ENCODE peak calls at places on chromosomes 2 and 18, in ten cellular contexts. N is uterus, E is IMR-90, R is erythroblast, X is body of pancreas, M is H54, H is vagina, S is testis, C is Peyer's patch, T is HCT116. K is an unnamed sample.

GRCh38 chr18:50721006-50721405 is 98.8 kb downstream of the MRO start:
- DNase-seq in S (no peak), T (no peak), N (no peak), M (no peak), E (no peak), X (no peak), R (no peak), H (no peak), C (no peak), K (no peak)

GRCh38 chr18:6221602-6222014 is 193.1 kb downstream of the L3MBTL4 start:
- DNase-seq in M (no peak), S (no peak), N (no peak), H (no peak), X (no peak), C (no peak), R (no peak), T (no peak), E (no peak), K (no peak)

GRCh38 chr2:58239243-58239642 is 1.9 kb downstream of the FANCL start:
- DNase-seq in R (no peak), E (no peak), S (no peak), X (no peak), C (no peak), T (no peak), N (no peak), H (no peak), M (no peak), K (no peak)

GRCh38 chr2:191061381-191061982 is 47.5 kb upstream of the STAT1 start:
- DNase-seq in R (no peak), C (no peak), N (no peak), H (no peak), S (no peak), X (no peak), M (no peak), T (no peak), E (no peak), K (no peak)

GRCh38 chr18:48924621-48925601 is 25.9 kb downstream of the SMAD7 start:
- DNase-seq in N (no peak), S (peak; percentile 55), E (no peak), C (no peak), H (no peak), R (no peak), X (no peak), M (no peak), T (no peak), K (no peak)

GRCh38 chr2:226652983-226653765 is 146.4 kb downstream of the IRS1 start:
- DNase-seq in T (no peak), C (no peak), X (no peak), H (no peak), S (no peak), E (peak; percentile 42), N (no peak), M (no peak), R (no peak), K (no peak)

GRCh38 chr2:40160730-40161129 is 291.2 kb downstream of the SLC8A1 start:
- DNase-seq in R (no peak), C (no peak), H (no peak), T (no peak), S (no peak), M (no peak), N (no peak), E (peak; percentile 45), X (no peak), K (no peak)

GRCh38 chr18:23828426-23828825 is 139.2 kb downstream of the LAMA3 start:
- DNase-seq in T (peak; percentile 67), X (no peak), C (no peak), S (no peak), R (no peak), M (peak; percentile 31), E (peak; percentile 68), N (no peak), H (peak; percentile 44), K (no peak)

GRCh38 chr2:89763254-89763580 is 1071.7 kb downstream of the RPIA start:
- DNase-seq in E (no peak), R (no peak), N (peak; percentile 19), M (no peak), H (no peak), X (no peak), S (no peak), C (no peak), T (no peak), K (peak; percentile 87)

GRCh38 chr18:37565985-37566478 is 434 bp upstream of the CELF4 start:
- DNase-seq in H (no peak), T (no peak), C (no peak), R (no peak), X (peak; percentile 59), N (no peak), S (peak; percentile 82), M (peak; percentile 39), E (peak; percentile 5), K (no peak)

GRCh38 chr18:79528846-79529245 is 133.1 kb downstream of the NFATC1 start:
- DNase-seq in S (peak; percentile 83), X (peak; percentile 69), T (peak; percentile 21), E (peak; percentile 64), H (no peak), R (peak; percentile 79), C (peak; percentile 74), N (peak; percentile 73), M (peak; percentile 25), K (no peak)

GRCh38 chr18:7224198-7224597 is 6.7 kb upstream of the LRRC30 start:
- DNase-seq in S (no peak), M (no peak), C (no peak), N (no peak), E (no peak), T (no peak), R (no peak), X (no peak), H (no peak), K (no peak)

GRCh38 chr2:74984947-74985637 is 26.6 kb downstream of the POLE4 start:
- DNase-seq in E (no peak), S (no peak), R (no peak), T (no peak), X (no peak), H (no peak), C (no peak), M (no peak), N (no peak), K (no peak)

GRCh38 chr2:233037078-233037477 is 4.6 kb downstream of the NEU2 start:
- DNase-seq in N (no peak), T (no peak), S (no peak), C (no peak), X (no peak), M (no peak), R (no peak), H (no peak), E (peak; percentile 42), K (no peak)

GRCh38 chr2:97713296-97714083 is at the start of gene ZAP70:
- DNase-seq in M (no peak), T (no peak), C (peak; percentile 55), R (no peak), E (no peak), S (no peak), X (no peak), H (no peak), N (no peak), K (no peak)

GRCh38 chr18:22172594-22173049 is 3.2 kb downstream of the GATA6 start:
- DNase-seq in S (peak; percentile 56), N (no peak), R (no peak), E (no peak), H (no peak), M (no peak), X (peak; percentile 50), T (no peak), C (no peak), K (no peak)

GRCh38 chr18:12287131-12287681 is 20.8 kb upstream of the TUBB6 start:
- DNase-seq in N (no peak), C (no peak), S (no peak), T (no peak), R (no peak), X (no peak), H (no peak), M (no peak), E (no peak), K (no peak)

GRCh38 chr2:38744399-38744780 is 6.8 kb downstream of the SRSF7 start:
- DNase-seq in N (no peak), R (no peak), S (no peak), C (no peak), X (no peak), H (no peak), T (no peak), E (no peak), M (no peak), K (no peak)
- TF ChIP-seq POLR2A in N (no peak), R (no peak), S (no peak), C (no peak), X (no peak), H (no peak), T (no peak), E (no peak), M (no peak), K (no peak)

GRCh38 chr18:3250237-3251107 is 2.9 kb downstream of the MYL12A start:
- DNase-seq in X (no peak), R (no peak), C (no peak), M (no peak), N (no peak), T (no peak), E (peak; percentile 80), H (no peak), S (no peak), K (no peak)
- TF ChIP-seq POLR2A in X (no peak), R (peak; percentile 36), C (no peak), M (no peak), N (no peak), T (no peak), E (peak; percentile 22), H (no peak), S (no peak), K (no peak)

DNA sequence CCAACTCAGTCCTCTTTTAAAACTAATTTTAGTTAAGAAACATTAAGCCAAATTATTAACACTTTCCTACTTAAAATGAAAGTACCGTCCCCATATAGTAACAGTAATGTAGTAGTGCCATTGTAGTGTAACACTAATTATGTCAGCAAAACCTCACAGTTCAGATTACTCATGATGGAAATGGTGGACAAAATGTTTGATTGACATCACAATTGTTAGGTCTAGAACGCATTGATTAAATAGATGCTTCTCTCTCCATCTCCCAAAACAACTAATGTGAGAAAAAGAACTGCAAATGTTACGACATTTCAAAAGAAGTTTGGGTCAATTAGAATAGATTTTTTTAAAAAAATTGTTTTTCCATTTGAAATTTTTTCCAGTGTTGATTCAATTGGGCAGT is 1.2 kb upstream of the ATF2 start:
- DNase-seq in T (no peak), E (no peak), H (no peak), S (no peak), R (no peak), M (no peak), N (no peak), C (no peak), X (no peak), K (no peak)
- TF ChIP-seq POLR2A in T (no peak), E (no peak), H (no peak), S (no peak), R (no peak), M (no peak), N (no peak), C (no peak), X (no peak), K (no peak)

GRCh38 chr2:179049546-179050311 is at the start of gene CCDC141:
- DNase-seq in E (no peak), S (peak; percentile 61), H (no peak), X (peak; percentile 23), M (no peak), R (peak; percentile 73), C (peak; percentile 38), T (no peak), N (no peak), K (no peak)

GRCh38 chr2:179049203-179049545 is 763 bp downstream of the CCDC141 start:
- DNase-seq in S (no peak), M (no peak), E (no peak), T (no peak), N (no peak), X (no peak), R (no peak), C (peak; percentile 22), H (no peak), K (no peak)

GRCh38 chr2:179044500-179044899 is 5.4 kb downstream of the CCDC141 start:
- DNase-seq in X (no peak), H (no peak), T (no peak), S (no peak), E (no peak), N (no peak), C (no peak), R (no peak), M (no peak), K (no peak)
- TF ChIP-seq POLR2A in X (no peak), H (no peak), T (no peak), S (no peak), E (no peak), N (no peak), C (no peak), R (no peak), M (no peak), K (no peak)